ENCODE peak calls at places on chromosomes 4 and X, in nine cellular contexts. Y is upper lobe of left lung; G is left lung; W is neural progenitor cell; H is tibial nerve; R is CD8-positive, alpha-beta T cell; N is GM23248; T is mesendoderm; M is GM12878. U is an unnamed sample.

GRCh38 chr4:188958346-188958745 is 819.1 kb downstream of the TRIML1 start:
- DNase-seq in Y (no peak), G (no peak), W (no peak), H (no peak), R (no peak), N (no peak), T (no peak), M (no peak), U (no peak)

GRCh38 chrX:39613508-39613921 is 484.2 kb downstream of the BCOR start:
- DNase-seq in Y (peak; percentile 72), G (no peak), W (peak; percentile 88), H (peak; percentile 17), R (no peak), N (peak; percentile 9), T (peak; percentile 23), M (no peak), U (peak; percentile 58)

GRCh38 chrX:12563121-12563520 is 228.1 kb upstream of the PRPS2 start:
- DNase-seq in Y (no peak), G (no peak), W (no peak), H (no peak), R (no peak), N (no peak), T (no peak), M (no peak), U (no peak)

GRCh38 chrX:10199212-10199611 is 42.4 kb downstream of the CLCN4 start:
- DNase-seq in Y (no peak), G (no peak), W (no peak), H (peak; percentile 45), R (no peak), N (peak; percentile 19), T (no peak), M (no peak), U (peak; percentile 78)

GRCh38 chr4:1309261-1310010 is 19.7 kb downstream of the MAEA start:
- DNase-seq in Y (peak; percentile 91), G (peak; percentile 92), W (peak; percentile 96), H (peak; percentile 84), R (peak; percentile 39), N (peak; percentile 92), T (peak; percentile 99), M (peak; percentile 28), U (peak; percentile 71)

GRCh38 chr4:144594471-144594986 is 51.4 kb upstream of the HHIP start:
- DNase-seq in Y (no peak), G (no peak), W (no peak), H (no peak), R (no peak), N (no peak), T (no peak), M (no peak), U (no peak)

GRCh38 chr4:105257817-105258495 is 111.3 kb downstream of the TET2 start:
- DNase-seq in Y (no peak), G (no peak), W (no peak), H (no peak), R (no peak), N (no peak), T (no peak), M (no peak), U (no peak)

GRCh38 chr4:172096771-172097170 is 283.6 kb downstream of the GALNTL6 start:
- DNase-seq in Y (no peak), G (no peak), W (no peak), H (no peak), R (no peak), N (no peak), T (no peak), M (no peak), U (no peak)

GRCh38 chrX:15384304-15384703 is at the start of gene VEGFD:
- DNase-seq in Y (no peak), G (no peak), W (no peak), H (no peak), R (no peak), N (peak; percentile 48), T (no peak), M (no peak), U (no peak)

GRCh38 chr4:15353207-15353606 is 74.6 kb upstream of the C1QTNF7 start:
- DNase-seq in Y (no peak), G (no peak), W (no peak), H (no peak), R (no peak), N (no peak), T (no peak), M (no peak), U (no peak)

GRCh38 chrX:25596881-25597280 is 541.3 kb upstream of the MAGEB18 start:
- DNase-seq in Y (no peak), G (no peak), W (no peak), H (no peak), R (no peak), N (no peak), T (no peak), M (no peak), U (no peak)

GRCh38 chr4:52069566-52069965 is 18.5 kb downstream of the SPATA18 start:
- DNase-seq in Y (no peak), G (no peak), W (no peak), H (no peak), R (no peak), N (no peak), T (no peak), M (no peak), U (no peak)

GRCh38 chrX:104122829-104123228 is 10.5 kb downstream of the ZCCHC18 start:
- DNase-seq in Y (no peak), G (no peak), W (no peak), H (no peak), R (no peak), N (no peak), T (no peak), M (no peak), U (no peak)

GRCh38 chr4:48078862-48079655 is 55.0 kb downstream of the TXK start:
- DNase-seq in Y (no peak), G (no peak), W (no peak), H (no peak), R (no peak), N (no peak), T (no peak), M (no peak), U (no peak)

GRCh38 chr4:117488692-117489091 is 403.3 kb upstream of the TRAM1L1 start:
- DNase-seq in Y (no peak), G (no peak), W (no peak), H (no peak), R (no peak), N (no peak), T (no peak), M (no peak), U (no peak)

GRCh38 chr4:109945056-109945455 is 32.4 kb downstream of the EGF start:
- DNase-seq in Y (no peak), G (no peak), W (no peak), H (no peak), R (no peak), N (peak; percentile 34), T (no peak), M (no peak), U (no peak)

GRCh38 chr4:144310535-144310934 is 170.0 kb upstream of the GYPA start:
- DNase-seq in Y (no peak), G (no peak), W (no peak), H (no peak), R (no peak), N (no peak), T (no peak), M (no peak), U (no peak)

GRCh38 chr4:183515411-183515810 is 10.6 kb downstream of the ING2 start:
- DNase-seq in Y (no peak), G (no peak), W (no peak), H (no peak), R (no peak), N (no peak), T (no peak), M (no peak), U (no peak)
- H3K27ac ChIP-seq in Y (no peak overlapping the region), G (no peak overlapping the region), W (no peak overlapping the region), H (no peak overlapping the region), R (no peak overlapping the region), N (no peak overlapping the region), T (no peak overlapping the region), M (no peak overlapping the region), U (no peak overlapping the region)

DNA sequence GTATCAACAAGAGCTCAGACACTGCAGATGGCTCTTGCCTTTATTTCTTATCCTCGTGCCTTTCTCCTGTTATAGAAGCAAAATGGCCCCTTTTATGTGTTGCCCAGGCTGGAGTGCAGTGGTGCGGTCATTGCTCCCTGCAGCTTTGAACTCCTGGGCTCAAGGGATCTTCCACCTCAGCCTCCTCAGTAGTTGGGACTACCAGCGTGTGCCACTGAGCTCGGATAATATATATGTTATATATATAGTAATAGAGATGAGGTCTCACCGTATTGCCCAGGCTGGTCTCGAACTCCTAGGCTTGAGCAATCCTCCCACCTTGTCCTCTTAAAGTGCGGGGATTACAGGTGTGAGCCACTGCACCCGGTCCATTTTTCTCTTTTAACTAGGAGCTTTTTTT is 79.7 kb downstream of the TMEM131L start:
- DNase-seq in Y (no peak), G (no peak), W (no peak), H (no peak), R (no peak), N (no peak), T (no peak), M (no peak), U (no peak)
- H3K27ac ChIP-seq in Y (no peak overlapping the region), G (no peak overlapping the region), W (no peak overlapping the region), H (no peak overlapping the region), R (no peak overlapping the region), N (no peak overlapping the region), T (no peak overlapping the region), M (no peak overlapping the region), U (no peak overlapping the region)

GRCh38 chr4:158374318-158374717 is 147.4 kb upstream of the RXFP1 start:
- DNase-seq in Y (no peak), G (no peak), W (no peak), H (no peak), R (no peak), N (no peak), T (no peak), M (no peak), U (no peak)

GRCh38 chr4:158376441-158376840 is 145.2 kb upstream of the RXFP1 start:
- DNase-seq in Y (no peak), G (no peak), W (no peak), H (no peak), R (no peak), N (peak; percentile 9), T (peak; percentile 38), M (no peak), U (no peak)

GRCh38 chr4:158371158-158371557 is 150.5 kb upstream of the RXFP1 start:
- DNase-seq in Y (no peak), G (no peak), W (no peak), H (no peak), R (no peak), N (peak; percentile 60), T (no peak), M (no peak), U (no peak)
- H3K27ac ChIP-seq in Y (no peak overlapping the region), G (no peak overlapping the region), W (no peak overlapping the region), H (no peak overlapping the region), R (no peak overlapping the region), N (peak overlapping the region; percentile 19), T (no peak overlapping the region), M (no peak overlapping the region), U (no peak overlapping the region)

DNA sequence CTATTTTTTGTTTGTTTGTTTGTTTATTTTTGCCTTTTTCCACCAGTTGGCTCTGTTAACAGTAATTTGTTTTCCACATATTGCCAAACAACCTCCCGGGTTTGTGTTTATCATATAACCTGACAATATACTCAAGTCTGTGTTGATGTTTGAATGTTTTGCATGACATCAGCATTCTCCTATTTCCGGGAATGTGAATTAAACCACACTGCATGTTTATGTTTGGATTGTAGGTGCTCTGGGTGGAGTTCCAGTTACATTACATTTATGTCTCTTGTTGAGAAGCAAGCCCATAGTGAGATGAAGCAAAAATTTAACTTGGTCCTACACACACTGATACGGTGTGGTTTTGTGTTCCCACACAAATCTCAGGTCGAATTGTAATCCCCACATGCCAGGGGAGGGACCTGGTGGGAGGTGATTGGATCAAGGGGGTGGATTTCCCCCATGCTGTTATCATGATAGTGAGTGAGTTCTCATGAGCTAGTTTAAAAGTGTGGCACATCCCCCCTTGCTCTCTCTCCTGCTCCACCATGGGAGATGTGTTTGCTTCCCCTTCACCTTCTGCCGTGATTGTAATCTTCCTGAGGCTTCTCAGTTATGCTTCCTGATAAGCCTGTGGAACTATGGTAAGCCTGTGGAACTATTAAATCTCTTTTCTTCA is 54.4 kb upstream of the CLNK start:
- DNase-seq in Y (no peak), G (no peak), W (no peak), H (no peak), R (no peak), N (no peak), T (peak; percentile 74), M (no peak), U (no peak)
- H3K27ac ChIP-seq in Y (no peak overlapping the region), G (no peak overlapping the region), W (no peak overlapping the region), H (no peak overlapping the region), R (no peak overlapping the region), N (no peak overlapping the region), T (no peak overlapping the region), M (peak overlapping the region; percentile 49), U (no peak overlapping the region)